ENCODE peak calls at places on chromosomes 4 and X, in nine cellular contexts. Q is Karpas-422, K is pancreas, T is PC-3, O is aorta, S is fibroblast of lung, N is cardiac muscle cell, P is GM23338, W is ovary. D is an unnamed sample. For H3K4me1, the result is how much of the 10 kb centered on the place peaks cover.

GRCh38 chrX:20205927-20206708 is 60.6 kb downstream of the RPS6KA3 start:
- DNase-seq in Q (no peak), K (no peak), T (no peak), O (no peak), S (no peak), N (no peak), P (no peak), W (no peak), D (peak)

GRCh38 chrX:34893741-34894140 is 48.9 kb upstream of the FAM47B start:
- DNase-seq in Q (peak), K (no peak), T (peak), O (no peak), S (no peak), N (no peak), P (no peak), W (no peak), D (no peak)

GRCh38 chr4:8162625-8163024 is 4.0 kb upstream of the ABLIM2 start:
- DNase-seq in Q (peak), K (no peak), T (no peak), O (peak), S (no peak), N (no peak), P (no peak), W (no peak), D (no peak)

GRCh38 chrX:152072236-152072635 is 66.1 kb downstream of the MAGEA10 start:
- DNase-seq in Q (no peak), K (peak), T (peak), O (no peak), S (peak), N (peak), P (no peak), W (no peak), D (no peak)

GRCh38 chr4:6674500-6675149 is 19.1 kb upstream of the S100P start:
- DNase-seq in Q (peak), K (no peak), T (peak), O (no peak), S (peak), N (peak), P (peak), W (no peak), D (no peak)

GRCh38 chrX:116427976-116428375 is 8.4 kb upstream of the SLC6A14 start:
- DNase-seq in Q (no peak), K (no peak), T (no peak), O (no peak), S (no peak), N (no peak), P (no peak), W (no peak), D (no peak)

GRCh38 chr4:6891436-6892170 is 18.0 kb upstream of the TBC1D14 start:
- DNase-seq in Q (no peak), K (no peak), T (no peak), O (no peak), S (no peak), N (peak), P (no peak), W (no peak), D (no peak)

GRCh38 chrX:134171661-134172587 is 65.1 kb upstream of the CCDC160 start:
- DNase-seq in Q (no peak), K (peak), T (no peak), O (peak), S (peak), N (peak), P (peak), W (peak), D (peak)

GRCh38 chr4:99087887-99088484 is 602 bp downstream of the ADH5 start:
- DNase-seq in Q (peak), K (no peak), T (peak), O (peak), S (peak), N (peak), P (peak), W (peak), D (peak)

GRCh38 chr4:38094419-38094818 is 134.2 kb downstream of the PTTG2 start:
- DNase-seq in Q (no peak), K (no peak), T (no peak), O (no peak), S (no peak), N (no peak), P (peak), W (peak), D (no peak)

GRCh38 chr4:109861271-109861670 is 13.4 kb downstream of the LRIT3 start:
- DNase-seq in Q (no peak), K (no peak), T (no peak), O (no peak), S (no peak), N (no peak), P (no peak), W (no peak), D (no peak)

GRCh38 chrX:79081895-79082512 is 62.5 kb upstream of the GPR174 start:
- DNase-seq in Q (peak), K (no peak), T (peak), O (no peak), S (peak), N (peak), P (peak), W (no peak), D (no peak)

GRCh38 chr4:113371061-113371460 is 321.6 kb downstream of the ANK2 start:
- DNase-seq in Q (no peak), K (no peak), T (no peak), O (no peak), S (no peak), N (no peak), P (no peak), W (no peak), D (no peak)

GRCh38 chrX:135572436-135572835 is 52.0 kb downstream of the INTS6L start:
- DNase-seq in Q (peak), K (no peak), T (no peak), O (no peak), S (peak), N (peak), P (no peak), W (no peak), D (no peak)

GRCh38 chr4:42789168-42789567 is 103.3 kb upstream of the GRXCR1 start:
- DNase-seq in Q (no peak), K (no peak), T (no peak), O (no peak), S (no peak), N (no peak), P (no peak), W (no peak), D (no peak)

GRCh38 chr4:85777908-85778808 is 303.2 kb downstream of the ARHGAP24 start:
- DNase-seq in Q (peak), K (no peak), T (peak), O (no peak), S (no peak), N (peak), P (no peak), W (no peak), D (no peak)

GRCh38 chrX:115563633-115564182 is 2.7 kb downstream of the PLS3 start:
- DNase-seq in Q (peak), K (no peak), T (peak), O (no peak), S (no peak), N (no peak), P (no peak), W (no peak), D (no peak)

GRCh38 chr4:122356317-122356818 is 22.4 kb upstream of the ADAD1 start:
- DNase-seq in Q (no peak), K (no peak), T (peak), O (no peak), S (no peak), N (no peak), P (no peak), W (no peak), D (no peak)

GRCh38 chr4:88318751-88319350 is 34.5 kb upstream of the PPM1K start:
- DNase-seq in Q (no peak), K (no peak), T (peak), O (no peak), S (no peak), N (no peak), P (no peak), W (no peak), D (no peak)

GRCh38 chr4:40976343-40976742 is 226.6 kb downstream of the NSUN7 start:
- DNase-seq in Q (peak), K (no peak), T (peak), O (no peak), S (peak), N (peak), P (peak), W (no peak), D (peak)

GRCh38 chr4:120725639-120726585 is 196.6 kb downstream of the PRDM5 start:
- DNase-seq in Q (no peak), K (no peak), T (no peak), O (no peak), S (no peak), N (no peak), P (no peak), W (no peak), D (no peak)

GRCh38 chr4:182835006-182835740 is 82.0 kb downstream of the DCTD start:
- DNase-seq in Q (no peak), K (no peak), T (no peak), O (no peak), S (no peak), N (no peak), P (peak), W (no peak), D (no peak)

GRCh38 chrX:118520206-118520857 is 24.7 kb downstream of the DOCK11 start:
- DNase-seq in Q (no peak), K (no peak), T (peak), O (no peak), S (peak), N (peak), P (no peak), W (no peak), D (no peak)

GRCh38 chr4:7111441-7111840 is 43.6 kb upstream of the GRPEL1 start:
- DNase-seq in Q (no peak), K (no peak), T (no peak), O (peak), S (no peak), N (no peak), P (no peak), W (no peak), D (no peak)

GRCh38 chrX:19581786-19582185 is 66.5 kb upstream of the MAP3K15 start:
- DNase-seq in Q (no peak), K (no peak), T (no peak), O (no peak), S (no peak), N (no peak), P (no peak), W (no peak), D (no peak)

GRCh38 chrX:50157545-50158125 is 43.2 kb downstream of the AKAP4 start:
- DNase-seq in Q (no peak), K (no peak), T (peak), O (no peak), S (peak), N (peak), P (no peak), W (no peak), D (no peak)

GRCh38 chr4:122458625-122459024 is 2.1 kb upstream of the IL2 start:
- DNase-seq in Q (peak), K (no peak), T (peak), O (no peak), S (peak), N (peak), P (peak), W (no peak), D (no peak)

GRCh38 chr4:24262616-24263015 is 321.7 kb downstream of the DHX15 start:
- DNase-seq in Q (no peak), K (no peak), T (no peak), O (no peak), S (peak), N (peak), P (no peak), W (no peak), D (no peak)

GRCh38 chrX:132967049-132967448 is 8.6 kb upstream of the HS6ST2 start:
- DNase-seq in Q (no peak), K (no peak), T (no peak), O (no peak), S (no peak), N (no peak), P (no peak), W (no peak), D (no peak)

GRCh38 chr4:38050560-38051350 is 90.6 kb downstream of the PTTG2 start:
- DNase-seq in Q (no peak), K (no peak), T (no peak), O (no peak), S (no peak), N (peak), P (no peak), W (no peak), D (no peak)

GRCh38 chrX:30570505-30570904 is 7.1 kb downstream of the TASL start:
- DNase-seq in Q (peak), K (no peak), T (peak), O (no peak), S (peak), N (peak), P (peak), W (no peak), D (no peak)

GRCh38 chr4:108399610-108400265 is 220.6 kb upstream of the RPL34 start:
- DNase-seq in Q (no peak), K (no peak), T (no peak), O (no peak), S (no peak), N (no peak), P (no peak), W (no peak), D (no peak)

GRCh38 chr4:96073446-96073845 is 233.6 kb downstream of the PDHA2 start:
- DNase-seq in Q (no peak), K (no peak), T (peak), O (no peak), S (no peak), N (no peak), P (no peak), W (no peak), D (no peak)

GRCh38 chr4:43471950-43472349 is 579.4 kb downstream of the GRXCR1 start:
- DNase-seq in Q (peak), K (no peak), T (peak), O (no peak), S (no peak), N (no peak), P (peak), W (no peak), D (no peak)

GRCh38 chr4:113958766-113959540 is 20.5 kb downstream of the ARSJ start:
- DNase-seq in Q (no peak), K (no peak), T (peak), O (no peak), S (peak), N (peak), P (no peak), W (no peak), D (no peak)

GRCh38 chr4:101211146-101211553 is 136.2 kb downstream of the PPP3CA start:
- DNase-seq in Q (no peak), K (no peak), T (peak), O (no peak), S (peak), N (no peak), P (peak), W (no peak), D (no peak)

GRCh38 chr4:40656221-40656863 is 26.7 kb upstream of the RBM47 start:
- DNase-seq in Q (no peak), K (no peak), T (no peak), O (no peak), S (no peak), N (no peak), P (no peak), W (no peak), D (no peak)

GRCh38 chr4:128528177-128528576 is 240.6 kb upstream of the PGRMC2 start:
- DNase-seq in Q (peak), K (no peak), T (no peak), O (no peak), S (no peak), N (no peak), P (no peak), W (no peak), D (no peak)

GRCh38 chr4:128524311-128524710 is 236.7 kb upstream of the PGRMC2 start:
- DNase-seq in Q (no peak), K (no peak), T (peak), O (peak), S (peak), N (peak), P (no peak), W (no peak), D (peak)

GRCh38 chr4:128525939-128526630 is 238.5 kb upstream of the PGRMC2 start:
- DNase-seq in Q (no peak), K (no peak), T (peak), O (no peak), S (peak), N (peak), P (no peak), W (no peak), D (no peak)

GRCh38 chr4:128527356-128527755 is 239.7 kb upstream of the PGRMC2 start:
- DNase-seq in Q (no peak), K (no peak), T (no peak), O (no peak), S (no peak), N (no peak), P (no peak), W (no peak), D (no peak)

GRCh38 chr4:128525387-128525786 is 237.8 kb upstream of the PGRMC2 start:
- DNase-seq in Q (peak), K (no peak), T (peak), O (no peak), S (no peak), N (peak), P (no peak), W (no peak), D (no peak)
- H3K4me1 ChIP-seq in Q (half or more), K (under half), T (half or more), O (under half), S (under half), N (under half), P (under half), W (under half), D (half or more)

GRCh38 chr4:163744861-163745260 is 250.4 kb downstream of the TMA16 start:
- DNase-seq in Q (no peak), K (no peak), T (no peak), O (no peak), S (no peak), N (no peak), P (no peak), W (no peak), D (no peak)
- H3K4me3 ChIP-seq in Q (no peak), K (no peak), T (no peak), O (no peak), S (no peak), N (no peak), P (no peak), W (no peak), D (no peak)

GRCh38 chr4:148016063-148016637 is 284.3 kb downstream of the ARHGAP10 start:
- DNase-seq in Q (no peak), K (no peak), T (no peak), O (no peak), S (no peak), N (no peak), P (no peak), W (no peak), D (no peak)

GRCh38 chr4:148017801-148018200 is 285.9 kb downstream of the ARHGAP10 start:
- DNase-seq in Q (no peak), K (no peak), T (no peak), O (no peak), S (no peak), N (peak), P (no peak), W (no peak), D (peak)

GRCh38 chr4:148015058-148015457 is 283.2 kb downstream of the ARHGAP10 start:
- DNase-seq in Q (no peak), K (no peak), T (no peak), O (no peak), S (no peak), N (peak), P (peak), W (no peak), D (no peak)

DNA sequence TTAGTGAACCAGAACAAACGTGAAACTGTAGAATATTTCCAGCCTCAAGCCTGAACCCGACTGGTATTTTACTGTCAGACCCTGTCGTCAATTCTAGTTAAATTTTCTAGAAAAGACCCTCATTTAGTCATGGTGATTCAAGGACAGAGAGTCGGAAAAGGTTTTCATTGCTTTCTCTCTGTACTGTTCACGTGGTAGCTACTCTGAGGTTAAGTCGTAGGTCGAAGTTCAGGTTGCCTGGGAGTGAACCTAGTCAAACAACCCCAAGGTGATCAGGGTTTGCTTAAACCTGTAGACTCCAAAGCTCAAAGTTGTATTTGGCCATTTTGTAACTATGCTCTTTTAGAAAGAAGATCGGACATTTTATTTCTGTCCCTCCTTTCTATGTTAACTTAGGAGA is 283.6 kb downstream of the ARHGAP10 start:
- DNase-seq in Q (no peak), K (no peak), T (no peak), O (no peak), S (no peak), N (no peak), P (no peak), W (no peak), D (no peak)
- H3K27ac ChIP-seq in Q (no peak), K (no peak), T (no peak), O (no peak), S (no peak), N (no peak), P (no peak), W (no peak), D (no peak)

GRCh38 chr4:184331155-184331995 is 113.7 kb upstream of the ENPP6 start:
- DNase-seq in Q (no peak), K (no peak), T (peak), O (no peak), S (peak), N (no peak), P (no peak), W (peak), D (no peak)
- H3K4me1 ChIP-seq in Q (under half), K (under half), T (under half), O (under half), S (under half), N (under half), P (under half), W (under half), D (under half)

GRCh38 chr4:4347585-4347984 is 39.3 kb upstream of the NSG1 start:
- DNase-seq in Q (no peak), K (no peak), T (no peak), O (no peak), S (no peak), N (no peak), P (no peak), W (no peak), D (no peak)

GRCh38 chr4:4349902-4350301 is 37.0 kb upstream of the NSG1 start:
- DNase-seq in Q (no peak), K (no peak), T (no peak), O (no peak), S (no peak), N (no peak), P (no peak), W (no peak), D (no peak)

GRCh38 chr4:4343038-4343437 is 43.9 kb upstream of the NSG1 start:
- DNase-seq in Q (no peak), K (no peak), T (no peak), O (no peak), S (no peak), N (no peak), P (no peak), W (no peak), D (no peak)

GRCh38 chr4:4341861-4342650 is 44.8 kb upstream of the NSG1 start:
- DNase-seq in Q (no peak), K (no peak), T (no peak), O (no peak), S (no peak), N (no peak), P (no peak), W (no peak), D (no peak)

DNA sequence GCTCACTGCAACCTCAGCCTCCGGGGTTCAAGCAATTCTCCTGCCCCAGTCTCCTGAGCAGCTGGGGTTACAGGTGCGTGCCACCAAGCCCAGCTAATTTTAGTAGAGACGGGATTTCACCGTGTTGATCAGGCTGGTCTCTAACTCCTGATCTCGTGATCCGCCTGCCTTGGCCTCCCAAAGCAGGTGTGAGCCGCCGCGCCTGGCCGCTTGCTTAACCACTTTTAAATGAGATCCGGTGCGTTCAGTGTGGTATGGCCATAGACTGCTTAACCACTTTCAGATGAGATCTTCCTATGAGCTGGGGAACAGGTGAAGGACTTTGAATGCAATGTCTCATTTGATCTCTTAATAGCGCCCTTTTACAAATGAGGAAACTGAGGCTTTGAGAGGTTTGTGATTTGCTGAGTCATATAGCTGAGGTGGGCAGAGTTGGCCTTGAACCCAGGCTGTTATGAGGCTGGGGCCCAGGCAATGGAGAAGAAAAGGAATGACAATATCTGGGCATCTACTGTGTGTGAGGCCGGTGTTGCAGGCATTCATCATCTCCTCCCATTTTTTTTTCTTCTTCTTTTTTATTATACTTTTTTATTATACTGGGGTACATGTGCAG is 41.9 kb upstream of the NSG1 start:
- DNase-seq in Q (peak), K (no peak), T (no peak), O (no peak), S (no peak), N (no peak), P (no peak), W (no peak), D (no peak)
- H3K4me3 ChIP-seq in Q (peak), K (no peak), T (no peak), O (no peak), S (no peak), N (no peak), P (no peak), W (no peak), D (no peak)

DNA sequence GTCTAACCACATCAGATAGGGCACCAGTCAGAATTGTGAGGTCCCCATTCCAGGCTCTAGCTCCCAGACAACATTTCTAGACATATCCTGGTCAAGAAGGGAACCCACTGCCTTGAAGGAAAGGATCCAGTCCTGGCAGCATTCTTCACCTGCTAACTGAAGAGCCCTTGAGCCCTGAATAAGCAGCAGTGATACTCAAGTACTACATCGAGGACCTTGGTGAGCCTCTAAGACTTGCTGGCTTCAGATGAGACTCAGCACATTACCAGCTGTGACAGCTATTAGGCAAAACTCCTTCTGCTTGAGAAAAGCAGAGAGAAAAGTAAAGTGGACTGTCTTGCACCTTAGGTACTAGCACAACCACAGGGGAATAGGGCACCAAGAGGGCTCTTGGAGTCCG is 205.8 kb upstream of the F9 start:
- DNase-seq in Q (no peak), K (no peak), T (no peak), O (no peak), S (no peak), N (no peak), P (no peak), W (no peak), D (no peak)
- H3K27ac ChIP-seq in Q (no peak), K (no peak), T (no peak), O (no peak), S (no peak), N (no peak), P (no peak), W (no peak), D (no peak)